ENCODE peak calls at places on chromosome 4, in eight cellular contexts. T, L, Z, F, W, K, J and S are unnamed samples.

GRCh38 chr4:33649015-33649414 is 2595.3 kb downstream of the ARAP2 start:
- DNase-seq in T (no peak), L (no peak), Z (no peak), F (no peak), W (no peak), K (no peak), J (no peak), S (no peak)

GRCh38 chr4:4524364-4524763 is 17.5 kb downstream of the STX18 start:
- DNase-seq in T (no peak), L (no peak), Z (peak; percentile 26), F (no peak), W (no peak), K (no peak), J (no peak), S (no peak)

GRCh38 chr4:124230268-124230667 is 482.3 kb downstream of the ANKRD50 start:
- DNase-seq in T (no peak), L (no peak), Z (no peak), F (no peak), W (no peak), K (no peak), J (no peak), S (no peak)

GRCh38 chr4:109051054-109051453 is 251.4 kb downstream of the COL25A1 start:
- DNase-seq in T (no peak), L (no peak), Z (no peak), F (no peak), W (no peak), K (no peak), J (no peak), S (no peak)

GRCh38 chr4:172648471-172648870 is 520.1 kb upstream of the GALNT7 start:
- DNase-seq in T (no peak), L (no peak), Z (no peak), F (no peak), W (no peak), K (no peak), J (no peak), S (no peak)

GRCh38 chr4:77697860-77698599 is 92.4 kb downstream of the CXCL13 start:
- DNase-seq in T (peak; percentile 56), L (no peak), Z (no peak), F (no peak), W (no peak), K (peak; percentile 18), J (no peak), S (no peak)

GRCh38 chr4:141131738-141132688 is 1.3 kb downstream of the RNF150 start:
- DNase-seq in T (no peak), L (peak; percentile 14), Z (no peak), F (peak; percentile 66), W (peak; percentile 65), K (peak; percentile 37), J (no peak), S (no peak)

GRCh38 chr4:80097395-80098177 is 24.6 kb upstream of the ANTXR2 start:
- DNase-seq in T (no peak), L (peak; percentile 65), Z (no peak), F (no peak), W (no peak), K (no peak), J (peak; percentile 76), S (no peak)

GRCh38 chr4:78749972-78750727 is 26.0 kb upstream of the BMP2K start:
- DNase-seq in T (no peak), L (no peak), Z (no peak), F (no peak), W (no peak), K (no peak), J (no peak), S (no peak)

GRCh38 chr4:37503231-37503630 is 182.9 kb downstream of the RELL1 start:
- DNase-seq in T (no peak), L (no peak), Z (no peak), F (no peak), W (no peak), K (no peak), J (no peak), S (no peak)

DNA sequence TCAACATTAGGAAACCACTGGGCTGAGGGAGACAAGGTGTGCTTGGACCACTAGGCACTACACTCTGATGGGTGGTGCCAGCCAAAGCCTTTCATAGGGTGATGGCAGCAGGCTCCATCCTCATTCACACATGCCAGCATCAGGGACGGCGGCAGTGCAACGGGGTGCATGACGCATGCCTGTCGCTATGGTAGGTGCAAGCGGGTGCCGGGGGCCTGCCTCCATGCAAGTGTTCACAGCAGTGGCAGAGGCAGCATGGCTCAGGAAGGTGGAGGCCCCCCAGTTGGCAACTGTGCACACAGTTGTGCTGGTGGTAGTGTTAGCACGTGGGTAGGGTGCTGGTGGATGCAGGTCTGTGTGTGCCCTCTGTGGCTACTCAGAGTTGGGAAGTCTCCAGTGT is 184.1 kb downstream of the RELL1 start:
- DNase-seq in T (no peak), L (no peak), Z (no peak), F (no peak), W (no peak), K (no peak), J (no peak), S (no peak)
- H3K9me3 ChIP-seq in T (no peaks in the 10 kb centered on the region), L (peaks cover 49% of the 10 kb centered on the region), Z (no peaks in the 10 kb centered on the region), F (no peaks in the 10 kb centered on the region), W (peaks cover 7% of the 10 kb centered on the region), K (no peaks in the 10 kb centered on the region), J (no peaks in the 10 kb centered on the region), S (no peaks in the 10 kb centered on the region)

GRCh38 chr4:74157116-74157742 is 689 bp upstream of the MTHFD2L start:
- DNase-seq in T (no peak), L (no peak), Z (no peak), F (no peak), W (no peak), K (no peak), J (no peak), S (no peak)

GRCh38 chr4:74158561-74159396 is 861 bp downstream of the MTHFD2L start:
- DNase-seq in T (no peak), L (no peak), Z (no peak), F (no peak), W (no peak), K (no peak), J (no peak), S (no peak)

GRCh38 chr4:74157743-74158560 is at the start of gene MTHFD2L:
- DNase-seq in T (peak; percentile 98), L (peak; percentile 78), Z (peak; percentile 81), F (peak; percentile 98), W (peak; percentile 97), K (peak; percentile 96), J (peak; percentile 94), S (peak; percentile 69)

GRCh38 chr4:74159397-74159709 is 1.4 kb downstream of the MTHFD2L start:
- DNase-seq in T (no peak), L (no peak), Z (no peak), F (no peak), W (no peak), K (no peak), J (no peak), S (no peak)

GRCh38 chr4:74156521-74156920 is 1.4 kb upstream of the MTHFD2L start:
- DNase-seq in T (no peak), L (no peak), Z (no peak), F (no peak), W (no peak), K (no peak), J (no peak), S (no peak)
- H3K9me3 ChIP-seq in T (no peaks in the 10 kb centered on the region), L (no peaks in the 10 kb centered on the region), Z (no peaks in the 10 kb centered on the region), F (no peaks in the 10 kb centered on the region), W (no peaks in the 10 kb centered on the region), K (no peaks in the 10 kb centered on the region), J (no peaks in the 10 kb centered on the region), S (no peaks in the 10 kb centered on the region)

GRCh38 chr4:122990891-122991290 is 68.5 kb upstream of the NUDT6 start:
- DNase-seq in T (no peak), L (no peak), Z (no peak), F (no peak), W (no peak), K (no peak), J (no peak), S (no peak)

GRCh38 chr4:122992111-122992510 is 69.7 kb upstream of the NUDT6 start:
- DNase-seq in T (no peak), L (no peak), Z (no peak), F (no peak), W (no peak), K (no peak), J (no peak), S (no peak)

DNA sequence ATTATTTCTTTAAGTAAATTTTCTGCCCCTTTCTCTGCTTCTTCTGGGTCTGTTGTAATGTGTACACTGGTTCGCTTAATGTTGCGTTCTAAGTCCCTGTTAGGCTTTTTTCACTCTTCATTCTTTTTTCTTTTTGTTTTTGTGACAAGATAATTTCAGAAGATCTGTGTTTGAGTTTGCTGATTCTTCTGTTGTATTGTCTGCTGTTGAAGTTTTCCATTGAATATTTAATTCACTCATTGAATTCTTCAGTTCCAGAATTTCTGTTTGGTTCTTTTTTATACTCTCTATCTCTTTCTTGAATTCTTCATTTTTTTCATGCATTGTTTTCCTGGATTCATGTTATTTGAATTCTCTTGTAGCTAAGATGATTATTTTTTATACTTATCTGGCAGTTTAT is 66.3 kb upstream of the NUDT6 start:
- DNase-seq in T (no peak), L (no peak), Z (no peak), F (no peak), W (no peak), K (no peak), J (no peak), S (no peak)
- H3K9me3 ChIP-seq in T (no peaks in the 10 kb centered on the region), L (peaks cover 43% of the 10 kb centered on the region), Z (peaks cover 10% of the 10 kb centered on the region), F (peaks cover 20% of the 10 kb centered on the region), W (peaks cover 43% of the 10 kb centered on the region), K (no peaks in the 10 kb centered on the region), J (peaks cover 2% of the 10 kb centered on the region), S (peaks cover 8% of the 10 kb centered on the region)

GRCh38 chr4:14345356-14345775 is 656.9 kb upstream of the CPEB2 start:
- DNase-seq in T (no peak), L (peak; percentile 13), Z (no peak), F (no peak), W (no peak), K (no peak), J (no peak), S (no peak)

GRCh38 chr4:14348506-14348905 is 653.8 kb upstream of the CPEB2 start:
- DNase-seq in T (no peak), L (no peak), Z (no peak), F (no peak), W (no peak), K (no peak), J (no peak), S (no peak)
- H3K9me3 ChIP-seq in T (no peaks in the 10 kb centered on the region), L (no peaks in the 10 kb centered on the region), Z (no peaks in the 10 kb centered on the region), F (no peaks in the 10 kb centered on the region), W (no peaks in the 10 kb centered on the region), K (no peaks in the 10 kb centered on the region), J (no peaks in the 10 kb centered on the region), S (no peaks in the 10 kb centered on the region)

GRCh38 chr4:59180161-59180560 is 2020.0 kb upstream of the ADGRL3 start:
- DNase-seq in T (no peak), L (no peak), Z (no peak), F (no peak), W (no peak), K (no peak), J (no peak), S (no peak)

GRCh38 chr4:59180969-59181368 is 2019.2 kb upstream of the ADGRL3 start:
- DNase-seq in T (no peak), L (no peak), Z (no peak), F (no peak), W (no peak), K (no peak), J (no peak), S (no peak)

GRCh38 chr4:59179372-59179771 is 2020.8 kb upstream of the ADGRL3 start:
- DNase-seq in T (no peak), L (no peak), Z (no peak), F (no peak), W (no peak), K (no peak), J (no peak), S (no peak)

GRCh38 chr4:59175588-59175987 is 2024.5 kb upstream of the ADGRL3 start:
- DNase-seq in T (no peak), L (no peak), Z (no peak), F (no peak), W (no peak), K (no peak), J (no peak), S (no peak)
- H3K9me3 ChIP-seq in T (no peaks in the 10 kb centered on the region), L (no peaks in the 10 kb centered on the region), Z (no peaks in the 10 kb centered on the region), F (no peaks in the 10 kb centered on the region), W (no peaks in the 10 kb centered on the region), K (no peaks in the 10 kb centered on the region), J (no peaks in the 10 kb centered on the region), S (peaks cover 3% of the 10 kb centered on the region)